ENCODE peak calls at places on chromosomes 7 and 10, in six cellular contexts. One of them, this sample, is unnamed.

GRCh38 chr10:25338271-25338670 is 163.5 kb downstream of the GPR158 start:
- DNase-seq in esophagus squamous epithelium: no peak
- DNase-seq in fibroblast of mammary gland: no peak
- DNase-seq in bronchial epithelial cell: no peak
- DNase-seq in adrenal gland: no peak
- DNase-seq in upper lobe of right lung: no peak
- DNase-seq in this sample: no peak

GRCh38 chr7:33644489-33644888 is 260.9 kb upstream of the BMPER start:
- DNase-seq in esophagus squamous epithelium: no peak
- DNase-seq in fibroblast of mammary gland: peak; percentile 36
- DNase-seq in bronchial epithelial cell: no peak
- DNase-seq in adrenal gland: no peak
- DNase-seq in upper lobe of right lung: no peak
- DNase-seq in this sample: no peak

GRCh38 chr10:4131407-4132215 is 346.6 kb upstream of the KLF6 start:
- DNase-seq in esophagus squamous epithelium: no peak
- DNase-seq in fibroblast of mammary gland: peak; percentile 88
- DNase-seq in bronchial epithelial cell: peak; percentile 79
- DNase-seq in adrenal gland: peak; percentile 28
- DNase-seq in upper lobe of right lung: no peak
- DNase-seq in this sample: peak; percentile 69

GRCh38 chr7:76060842-76061241 is 12.9 kb downstream of the MDH2 start:
- DNase-seq in esophagus squamous epithelium: no peak
- DNase-seq in fibroblast of mammary gland: no peak
- DNase-seq in bronchial epithelial cell: no peak
- DNase-seq in adrenal gland: peak; percentile 86
- DNase-seq in upper lobe of right lung: no peak
- DNase-seq in this sample: no peak

GRCh38 chr10:60937784-60938654 is 6.0 kb downstream of the RHOBTB1 start:
- DNase-seq in esophagus squamous epithelium: no peak
- DNase-seq in fibroblast of mammary gland: peak; percentile 64
- DNase-seq in bronchial epithelial cell: peak; percentile 46
- DNase-seq in adrenal gland: no peak
- DNase-seq in upper lobe of right lung: no peak
- DNase-seq in this sample: peak; percentile 75

GRCh38 chr7:127419196-127419595 is 26.7 kb upstream of the ZNF800 start:
- DNase-seq in esophagus squamous epithelium: no peak
- DNase-seq in fibroblast of mammary gland: no peak
- DNase-seq in bronchial epithelial cell: no peak
- DNase-seq in adrenal gland: no peak
- DNase-seq in upper lobe of right lung: no peak
- DNase-seq in this sample: no peak

GRCh38 chr7:31101544-31101943 is 49.4 kb downstream of the ADCYAP1R1 start:
- DNase-seq in esophagus squamous epithelium: no peak
- DNase-seq in fibroblast of mammary gland: no peak
- DNase-seq in bronchial epithelial cell: no peak
- DNase-seq in adrenal gland: no peak
- DNase-seq in upper lobe of right lung: no peak
- DNase-seq in this sample: no peak

GRCh38 chr7:41702635-41703371 is at the start of gene INHBA:
- DNase-seq in esophagus squamous epithelium: no peak
- DNase-seq in fibroblast of mammary gland: peak; percentile 95
- DNase-seq in bronchial epithelial cell: peak; percentile 89
- DNase-seq in adrenal gland: peak; percentile 44
- DNase-seq in upper lobe of right lung: no peak
- DNase-seq in this sample: peak; percentile 95

GRCh38 chr10:13633689-13634088 is 46.9 kb downstream of the PRPF18 start:
- DNase-seq in esophagus squamous epithelium: no peak
- DNase-seq in fibroblast of mammary gland: peak; percentile 92
- DNase-seq in bronchial epithelial cell: no peak
- DNase-seq in adrenal gland: no peak
- DNase-seq in upper lobe of right lung: no peak
- DNase-seq in this sample: peak; percentile 97

GRCh38 chr10:100740476-100741341 is 4.7 kb upstream of the PAX2 start:
- DNase-seq in esophagus squamous epithelium: no peak
- DNase-seq in fibroblast of mammary gland: no peak
- DNase-seq in bronchial epithelial cell: no peak
- DNase-seq in adrenal gland: no peak
- DNase-seq in upper lobe of right lung: no peak
- DNase-seq in this sample: no peak

GRCh38 chr7:2675256-2675764 is 12.7 kb upstream of the AMZ1 start:
- DNase-seq in esophagus squamous epithelium: no peak
- DNase-seq in fibroblast of mammary gland: no peak
- DNase-seq in bronchial epithelial cell: no peak
- DNase-seq in adrenal gland: no peak
- DNase-seq in upper lobe of right lung: no peak
- DNase-seq in this sample: no peak

GRCh38 chr10:101617824-101618568 is 29.9 kb downstream of the DPCD start:
- DNase-seq in esophagus squamous epithelium: no peak
- DNase-seq in fibroblast of mammary gland: no peak
- DNase-seq in bronchial epithelial cell: no peak
- DNase-seq in adrenal gland: no peak
- DNase-seq in upper lobe of right lung: no peak
- DNase-seq in this sample: no peak

GRCh38 chr7:151429555-151430331 is 10.2 kb downstream of the CRYGN start:
- DNase-seq in esophagus squamous epithelium: no peak
- DNase-seq in fibroblast of mammary gland: peak; percentile 41
- DNase-seq in bronchial epithelial cell: peak; percentile 25
- DNase-seq in adrenal gland: no peak
- DNase-seq in upper lobe of right lung: no peak
- DNase-seq in this sample: no peak

GRCh38 chr10:101903827-101904520 is 60.4 kb upstream of the KCNIP2 start:
- DNase-seq in esophagus squamous epithelium: no peak
- DNase-seq in fibroblast of mammary gland: no peak
- DNase-seq in bronchial epithelial cell: peak; percentile 40
- DNase-seq in adrenal gland: no peak
- DNase-seq in upper lobe of right lung: no peak
- DNase-seq in this sample: peak; percentile 21

DNA sequence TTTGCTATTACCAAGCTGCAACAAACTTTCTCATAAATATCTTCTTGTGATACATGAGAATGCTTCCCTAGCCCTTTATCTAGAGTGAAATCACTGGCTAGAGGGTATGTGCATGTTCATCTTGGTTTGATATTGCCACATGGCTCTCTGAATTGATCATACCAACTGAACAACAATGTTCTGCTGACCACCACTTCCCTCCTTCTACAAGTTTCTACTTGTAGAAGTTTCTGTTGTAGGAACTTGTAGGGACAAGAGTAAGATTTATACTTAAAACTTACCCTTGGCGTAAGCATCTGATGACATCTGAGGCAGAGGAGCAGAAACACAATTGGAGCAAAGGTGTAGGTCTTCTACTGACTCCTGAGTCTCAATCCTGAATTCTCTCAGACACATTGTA is 86.3 kb upstream of the FAM13C start:
- DNase-seq in esophagus squamous epithelium: no peak
- DNase-seq in fibroblast of mammary gland: no peak
- DNase-seq in bronchial epithelial cell: peak; percentile 48
- DNase-seq in adrenal gland: no peak
- DNase-seq in upper lobe of right lung: no peak
- DNase-seq in this sample: no peak
- TF ChIP-seq CTCF in esophagus squamous epithelium: no peak
- TF ChIP-seq CTCF in fibroblast of mammary gland: no peak
- TF ChIP-seq CTCF in bronchial epithelial cell: no peak
- TF ChIP-seq CTCF in adrenal gland: no peak
- TF ChIP-seq CTCF in upper lobe of right lung: no peak
- TF ChIP-seq CTCF in this sample: no peak

GRCh38 chr7:22137466-22137865 is 191.8 kb upstream of the CDCA7L start:
- DNase-seq in esophagus squamous epithelium: no peak
- DNase-seq in fibroblast of mammary gland: peak; percentile 55
- DNase-seq in bronchial epithelial cell: no peak
- DNase-seq in adrenal gland: no peak
- DNase-seq in upper lobe of right lung: no peak
- DNase-seq in this sample: no peak
- H3K4me3 ChIP-seq in esophagus squamous epithelium: no peak overlapping the region
- H3K4me3 ChIP-seq in fibroblast of mammary gland: no peak overlapping the region
- H3K4me3 ChIP-seq in bronchial epithelial cell: no peak overlapping the region
- H3K4me3 ChIP-seq in adrenal gland: no peak overlapping the region
- H3K4me3 ChIP-seq in upper lobe of right lung: no peak overlapping the region
- H3K4me3 ChIP-seq in this sample: no peak overlapping the region

GRCh38 chr10:1392127-1392526 is 335.9 kb downstream of the WDR37 start:
- DNase-seq in esophagus squamous epithelium: no peak
- DNase-seq in fibroblast of mammary gland: no peak
- DNase-seq in bronchial epithelial cell: no peak
- DNase-seq in adrenal gland: no peak
- DNase-seq in upper lobe of right lung: no peak
- DNase-seq in this sample: no peak

GRCh38 chr10:1396236-1396635 is 340.1 kb downstream of the WDR37 start:
- DNase-seq in esophagus squamous epithelium: no peak
- DNase-seq in fibroblast of mammary gland: no peak
- DNase-seq in bronchial epithelial cell: no peak
- DNase-seq in adrenal gland: peak; percentile 5
- DNase-seq in upper lobe of right lung: no peak
- DNase-seq in this sample: no peak

GRCh38 chr10:1393481-1393880 is 337.3 kb downstream of the WDR37 start:
- DNase-seq in esophagus squamous epithelium: no peak
- DNase-seq in fibroblast of mammary gland: no peak
- DNase-seq in bronchial epithelial cell: no peak
- DNase-seq in adrenal gland: peak; percentile 4
- DNase-seq in upper lobe of right lung: no peak
- DNase-seq in this sample: no peak

GRCh38 chr10:1395025-1395981 is 339.1 kb downstream of the WDR37 start:
- DNase-seq in esophagus squamous epithelium: no peak
- DNase-seq in fibroblast of mammary gland: no peak
- DNase-seq in bronchial epithelial cell: no peak
- DNase-seq in adrenal gland: peak; percentile 3
- DNase-seq in upper lobe of right lung: no peak
- DNase-seq in this sample: no peak

DNA sequence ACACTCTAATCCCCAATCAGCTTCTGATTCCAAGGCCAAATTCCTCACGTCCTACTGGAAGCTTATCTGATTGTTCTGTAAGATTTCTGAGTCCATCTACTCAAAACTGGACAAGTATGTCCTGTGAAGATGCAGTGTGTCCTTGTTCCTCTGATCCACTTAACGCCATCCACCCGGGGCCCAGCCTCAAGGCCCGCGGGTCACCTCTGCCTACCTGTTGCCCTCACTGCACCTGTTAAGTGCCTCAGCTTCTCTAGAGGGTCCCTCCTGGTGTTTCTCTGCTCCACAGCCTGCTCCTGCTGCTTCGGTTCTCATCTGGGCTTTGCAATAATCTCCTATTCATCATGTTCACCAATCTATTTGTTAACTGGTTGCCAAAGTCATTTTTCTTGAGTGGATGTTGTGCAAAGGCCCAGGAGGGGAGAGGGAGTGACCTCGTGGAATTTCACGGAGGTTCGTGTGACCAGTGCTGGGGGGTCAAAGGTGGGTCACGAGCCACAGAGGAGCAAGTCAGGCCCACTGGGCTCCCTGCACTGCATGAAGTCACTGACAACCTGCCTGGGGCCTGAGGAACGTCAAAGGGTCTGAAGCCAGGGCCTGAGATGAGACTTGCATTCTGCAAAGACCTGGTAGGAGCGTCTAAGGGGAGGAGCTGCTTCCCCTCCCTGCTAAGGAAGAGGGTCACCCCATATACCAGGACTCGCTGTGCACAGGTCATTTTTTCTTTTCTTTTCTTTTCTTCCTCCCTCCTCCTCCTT is 338.1 kb downstream of the WDR37 start:
- DNase-seq in esophagus squamous epithelium: no peak
- DNase-seq in fibroblast of mammary gland: no peak
- DNase-seq in bronchial epithelial cell: no peak
- DNase-seq in adrenal gland: peak; percentile 3
- DNase-seq in upper lobe of right lung: no peak
- DNase-seq in this sample: no peak
- TF ChIP-seq CTCF in esophagus squamous epithelium: no peak
- TF ChIP-seq CTCF in fibroblast of mammary gland: no peak
- TF ChIP-seq CTCF in bronchial epithelial cell: no peak
- TF ChIP-seq CTCF in adrenal gland: no peak
- TF ChIP-seq CTCF in upper lobe of right lung: no peak
- TF ChIP-seq CTCF in this sample: no peak

GRCh38 chr10:96695975-96696634 is 24.2 kb downstream of the PIK3AP1 start:
- DNase-seq in esophagus squamous epithelium: no peak
- DNase-seq in fibroblast of mammary gland: no peak
- DNase-seq in bronchial epithelial cell: no peak
- DNase-seq in adrenal gland: no peak
- DNase-seq in upper lobe of right lung: no peak
- DNase-seq in this sample: no peak

GRCh38 chr10:96699613-96700012 is 20.7 kb downstream of the PIK3AP1 start:
- DNase-seq in esophagus squamous epithelium: no peak
- DNase-seq in fibroblast of mammary gland: no peak
- DNase-seq in bronchial epithelial cell: no peak
- DNase-seq in adrenal gland: no peak
- DNase-seq in upper lobe of right lung: no peak
- DNase-seq in this sample: no peak

GRCh38 chr10:96695366-96695765 is 24.9 kb downstream of the PIK3AP1 start:
- DNase-seq in esophagus squamous epithelium: no peak
- DNase-seq in fibroblast of mammary gland: no peak
- DNase-seq in bronchial epithelial cell: no peak
- DNase-seq in adrenal gland: no peak
- DNase-seq in upper lobe of right lung: no peak
- DNase-seq in this sample: no peak

GRCh38 chr10:96697026-96697425 is 23.3 kb downstream of the PIK3AP1 start:
- DNase-seq in esophagus squamous epithelium: no peak
- DNase-seq in fibroblast of mammary gland: no peak
- DNase-seq in bronchial epithelial cell: no peak
- DNase-seq in adrenal gland: no peak
- DNase-seq in upper lobe of right lung: no peak
- DNase-seq in this sample: no peak

DNA sequence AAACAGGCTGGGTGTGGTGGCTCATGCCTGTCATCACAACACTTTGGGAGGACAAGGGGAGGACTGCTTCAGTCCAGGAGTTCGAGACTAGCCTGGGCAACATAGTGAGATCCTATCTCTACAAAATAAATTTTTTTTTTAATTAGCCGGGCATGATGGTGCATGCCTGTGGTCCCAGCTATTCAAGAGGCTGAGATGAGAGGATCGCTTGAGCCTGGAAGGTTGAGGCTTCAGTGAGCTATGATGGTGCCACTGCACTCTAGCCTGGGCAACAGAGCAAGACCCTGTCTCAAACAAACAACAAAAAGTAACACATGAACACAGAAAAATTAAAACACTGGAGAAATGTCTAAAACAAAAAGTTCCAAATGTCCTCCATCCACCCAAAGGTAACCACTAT is 22.9 kb downstream of the PIK3AP1 start:
- DNase-seq in esophagus squamous epithelium: no peak
- DNase-seq in fibroblast of mammary gland: no peak
- DNase-seq in bronchial epithelial cell: no peak
- DNase-seq in adrenal gland: no peak
- DNase-seq in upper lobe of right lung: no peak
- DNase-seq in this sample: no peak
- H3K4me3 ChIP-seq in esophagus squamous epithelium: no peak overlapping the region
- H3K4me3 ChIP-seq in fibroblast of mammary gland: no peak overlapping the region
- H3K4me3 ChIP-seq in bronchial epithelial cell: no peak overlapping the region
- H3K4me3 ChIP-seq in adrenal gland: no peak overlapping the region
- H3K4me3 ChIP-seq in upper lobe of right lung: no peak overlapping the region
- H3K4me3 ChIP-seq in this sample: no peak overlapping the region

This sample was measured in cardiac fibroblast.